ENCODE peak calls at places on chromosomes 6 and 20, in four cellular contexts. One of them, this sample, is unnamed.

GRCh38 chr6:155676346-155676745 is 220.7 kb upstream of the NOX3 start:
- DNase-seq in aorta: no peak
- DNase-seq in lung: no peak
- DNase-seq in cardiac muscle cell: no peak
- DNase-seq in this sample: no peak

GRCh38 chr6:96942676-96943075 is 18.1 kb downstream of the KLHL32 start:
- DNase-seq in aorta: no peak
- DNase-seq in lung: no peak
- DNase-seq in cardiac muscle cell: no peak
- DNase-seq in this sample: no peak

GRCh38 chr6:139597781-139598368 is 223.4 kb upstream of the CITED2 start:
- DNase-seq in aorta: peak
- DNase-seq in cardiac muscle cell: no peak
- DNase-seq in lung: peak
- DNase-seq in this sample: no peak

GRCh38 chr6:104537185-104537584 is 322.5 kb downstream of the HACE1 start:
- DNase-seq in aorta: no peak
- DNase-seq in cardiac muscle cell: no peak
- DNase-seq in lung: no peak
- DNase-seq in this sample: no peak

GRCh38 chr6:108914235-108915022 is 66.2 kb downstream of the ARMC2 start:
- DNase-seq in aorta: no peak
- DNase-seq in lung: no peak
- DNase-seq in cardiac muscle cell: no peak
- DNase-seq in this sample: no peak

GRCh38 chr6:1622220-1622841 is 12.6 kb downstream of the FOXC1 start:
- DNase-seq in cardiac muscle cell: no peak
- DNase-seq in aorta: peak
- DNase-seq in lung: no peak
- DNase-seq in this sample: no peak

GRCh38 chr6:30720738-30721197 is 616 bp downstream of the TUBB start:
- DNase-seq in aorta: peak
- DNase-seq in cardiac muscle cell: peak
- DNase-seq in lung: peak
- DNase-seq in this sample: peak

GRCh38 chr6:149176971-149177667 is 140.4 kb upstream of the TAB2 start:
- DNase-seq in aorta: no peak
- DNase-seq in cardiac muscle cell: no peak
- DNase-seq in lung: no peak
- DNase-seq in this sample: no peak

GRCh38 chr6:125469915-125470314 is 168.1 kb upstream of the HDDC2 start:
- DNase-seq in cardiac muscle cell: no peak
- DNase-seq in aorta: no peak
- DNase-seq in lung: no peak
- DNase-seq in this sample: no peak

GRCh38 chr6:99426454-99426762 is 1.3 kb upstream of the PNISR start:
- DNase-seq in lung: no peak
- DNase-seq in aorta: no peak
- DNase-seq in cardiac muscle cell: no peak
- DNase-seq in this sample: no peak

GRCh38 chr20:12203981-12204380 is 286.3 kb downstream of the BTBD3 start:
- DNase-seq in cardiac muscle cell: no peak
- DNase-seq in aorta: no peak
- DNase-seq in lung: no peak
- DNase-seq in this sample: no peak

GRCh38 chr20:11844691-11845090 is 73.0 kb upstream of the BTBD3 start:
- DNase-seq in aorta: no peak
- DNase-seq in cardiac muscle cell: no peak
- DNase-seq in lung: no peak
- DNase-seq in this sample: no peak

GRCh38 chr20:53138454-53139291 is 166.5 kb downstream of the TSHZ2 start:
- DNase-seq in aorta: no peak
- DNase-seq in cardiac muscle cell: no peak
- DNase-seq in lung: no peak
- DNase-seq in this sample: no peak

GRCh38 chr20:49344975-49345374 is 67.1 kb upstream of the ZNFX1 start:
- DNase-seq in cardiac muscle cell: no peak
- DNase-seq in aorta: peak
- DNase-seq in lung: peak
- DNase-seq in this sample: no peak

GRCh38 chr6:125153541-125154183 is at the start of gene TPD52L1:
- DNase-seq in aorta: peak
- DNase-seq in cardiac muscle cell: peak
- DNase-seq in lung: peak
- DNase-seq in this sample: no peak

GRCh38 chr20:57211949-57212889 is 54.2 kb downstream of the BMP7 start:
- DNase-seq in aorta: peak
- DNase-seq in lung: no peak
- DNase-seq in cardiac muscle cell: peak
- DNase-seq in this sample: no peak

GRCh38 chr20:48658505-48658904 is 169.3 kb downstream of the PREX1 start:
- DNase-seq in lung: no peak
- DNase-seq in cardiac muscle cell: no peak
- DNase-seq in aorta: no peak
- DNase-seq in this sample: no peak

GRCh38 chr20:18727032-18727508 is 86.5 kb upstream of the SCP2D1 start:
- DNase-seq in lung: no peak
- DNase-seq in cardiac muscle cell: no peak
- DNase-seq in aorta: no peak
- DNase-seq in this sample: no peak

GRCh38 chr6:131955876-131956275 is 4.7 kb upstream of the CCN2 start:
- DNase-seq in aorta: no peak
- DNase-seq in cardiac muscle cell: no peak
- DNase-seq in lung: no peak
- DNase-seq in this sample: no peak

GRCh38 chr20:23628402-23629016 is 9.2 kb downstream of the CST3 start:
- DNase-seq in aorta: no peak
- DNase-seq in lung: no peak
- DNase-seq in cardiac muscle cell: no peak
- DNase-seq in this sample: no peak

GRCh38 chr6:16677458-16677857 is 83.8 kb downstream of the ATXN1 start:
- DNase-seq in cardiac muscle cell: no peak
- DNase-seq in aorta: no peak
- DNase-seq in lung: no peak
- DNase-seq in this sample: no peak

GRCh38 chr20:38779247-38780097 is 26.0 kb upstream of the PPP1R16B start:
- DNase-seq in lung: no peak
- DNase-seq in aorta: no peak
- DNase-seq in cardiac muscle cell: peak
- DNase-seq in this sample: no peak

GRCh38 chr20:10739575-10739974 is 65.8 kb upstream of the JAG1 start:
- DNase-seq in lung: no peak
- DNase-seq in cardiac muscle cell: no peak
- DNase-seq in aorta: no peak
- DNase-seq in this sample: no peak

GRCh38 chr6:137589067-137589848 is 95.1 kb upstream of the OLIG3 start:
- DNase-seq in lung: no peak
- DNase-seq in aorta: no peak
- DNase-seq in cardiac muscle cell: peak
- DNase-seq in this sample: no peak

GRCh38 chr6:84870693-84871092 is 106.3 kb upstream of the TBX18 start:
- DNase-seq in aorta: no peak
- DNase-seq in lung: no peak
- DNase-seq in cardiac muscle cell: no peak
- DNase-seq in this sample: no peak

GRCh38 chr20:9241232-9241692 is 172.4 kb downstream of the PLCB4 start:
- DNase-seq in lung: no peak
- DNase-seq in cardiac muscle cell: no peak
- DNase-seq in aorta: no peak
- DNase-seq in this sample: no peak

GRCh38 chr6:106856227-106856874 is 118.2 kb downstream of the CD24 start:
- DNase-seq in lung: no peak
- DNase-seq in cardiac muscle cell: no peak
- DNase-seq in aorta: no peak
- DNase-seq in this sample: no peak

DNA sequence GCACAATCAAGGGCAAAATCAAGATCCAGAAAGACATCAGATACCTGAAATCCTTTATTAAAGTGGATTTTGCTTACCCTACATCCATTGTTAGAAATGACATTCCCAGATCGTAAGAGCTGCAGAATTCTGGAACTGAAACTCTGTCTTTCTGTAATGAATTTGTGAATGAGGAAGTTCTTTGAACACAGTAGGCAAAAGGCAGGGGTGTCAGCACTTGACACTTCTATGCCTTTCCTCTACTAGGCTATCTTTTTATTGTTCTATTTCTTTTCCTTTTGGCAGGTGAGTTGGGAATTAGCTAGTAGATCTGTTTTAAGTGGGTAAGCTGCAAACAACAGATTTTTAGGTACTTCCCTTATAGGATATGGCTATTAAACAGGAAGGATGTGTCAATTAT is 126.3 kb downstream of the CARMIL1 start:
- DNase-seq in aorta: no peak
- DNase-seq in lung: no peak
- DNase-seq in cardiac muscle cell: no peak
- DNase-seq in this sample: no peak
- H3K4me3 ChIP-seq in aorta: no peak
- H3K4me3 ChIP-seq in lung: no peak
- H3K4me3 ChIP-seq in cardiac muscle cell: no peak
- H3K4me3 ChIP-seq in this sample: no peak

DNA sequence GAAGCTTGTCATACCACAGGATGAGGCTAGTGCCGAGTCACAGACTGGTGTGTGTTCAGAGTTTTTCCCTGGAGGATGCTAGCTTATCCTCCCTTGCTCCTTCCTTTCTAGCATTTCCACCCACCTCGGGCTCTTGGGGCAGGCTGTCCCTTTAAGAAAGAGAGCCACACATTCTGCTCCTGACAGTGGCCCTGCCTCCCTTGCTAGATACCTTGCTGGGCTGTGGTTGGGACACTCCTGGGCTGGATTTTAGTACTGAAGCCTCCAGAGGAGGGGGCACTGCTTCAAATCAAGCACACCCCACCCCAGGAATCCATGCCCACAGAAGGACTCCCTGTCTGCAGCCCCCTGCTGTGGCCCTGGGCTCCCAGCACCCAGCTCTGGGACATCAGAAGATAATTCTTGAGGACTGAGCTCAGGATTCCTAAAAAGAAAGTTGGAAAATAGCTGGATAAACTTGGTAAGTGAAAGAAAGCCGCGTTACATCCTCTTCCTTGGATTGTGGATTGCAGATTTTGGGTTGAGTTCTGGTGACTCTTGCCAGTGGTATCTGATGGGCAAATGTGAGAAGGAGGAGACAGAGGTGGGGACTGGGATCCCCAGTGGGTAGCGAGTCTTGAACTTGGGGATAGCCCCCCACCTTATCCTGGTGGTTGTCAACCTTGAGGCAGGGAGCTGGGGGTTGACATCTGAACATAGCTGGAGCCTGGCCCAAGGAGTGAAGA is 29.0 kb downstream of the DAAM2 start:
- DNase-seq in lung: no peak
- DNase-seq in aorta: no peak
- DNase-seq in cardiac muscle cell: no peak
- DNase-seq in this sample: no peak
- H3K4me3 ChIP-seq in lung: no peak
- H3K4me3 ChIP-seq in aorta: no peak
- H3K4me3 ChIP-seq in cardiac muscle cell: no peak
- H3K4me3 ChIP-seq in this sample: peak

DNA sequence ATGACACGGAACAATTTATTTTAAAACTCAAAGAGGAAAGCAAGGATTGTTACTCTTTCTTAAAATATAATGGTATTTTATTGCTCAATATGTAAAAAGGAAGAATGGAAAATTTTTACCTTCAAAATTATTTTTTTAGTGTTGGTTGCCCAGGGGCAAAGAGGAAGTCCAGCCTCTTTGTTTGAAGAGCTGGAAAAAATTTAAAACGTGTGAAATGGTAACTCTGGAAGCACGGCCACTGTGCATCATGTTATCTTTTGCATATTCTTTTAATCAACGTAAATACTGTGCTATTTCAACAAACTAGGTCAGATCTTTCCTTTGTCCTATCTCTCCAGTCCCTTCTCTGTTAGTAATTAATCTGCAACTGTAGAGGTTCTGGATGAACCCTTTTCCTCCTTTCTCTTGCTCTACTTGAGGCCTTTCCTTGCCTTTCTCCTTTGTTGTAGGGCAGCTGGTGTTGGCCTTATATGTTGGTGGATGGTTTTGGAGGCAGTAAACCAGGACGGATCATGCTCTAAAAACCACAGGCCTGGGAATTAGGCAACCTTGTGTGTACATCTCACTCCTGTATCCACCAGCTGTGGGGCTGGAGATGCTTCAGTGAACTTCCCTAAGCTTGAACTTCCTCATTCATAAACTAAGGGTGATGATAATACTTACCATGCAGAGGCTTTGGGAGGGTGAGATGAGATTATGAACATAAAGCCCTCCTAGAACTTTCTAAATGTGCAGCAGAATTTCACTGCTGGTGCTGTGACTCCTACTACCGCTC is 143.3 kb downstream of the PRL start:
- DNase-seq in lung: no peak
- DNase-seq in aorta: no peak
- DNase-seq in cardiac muscle cell: no peak
- DNase-seq in this sample: no peak
- H3K4me3 ChIP-seq in lung: no peak
- H3K4me3 ChIP-seq in aorta: no peak
- H3K4me3 ChIP-seq in cardiac muscle cell: no peak
- H3K4me3 ChIP-seq in this sample: no peak

GRCh38 chr20:47356526-47357295 is at the start of gene ZMYND8:
- DNase-seq in aorta: peak
- DNase-seq in cardiac muscle cell: peak
- DNase-seq in lung: peak
- DNase-seq in this sample: peak

GRCh38 chr20:47354388-47354709 is 2.1 kb downstream of the ZMYND8 start:
- DNase-seq in cardiac muscle cell: no peak
- DNase-seq in aorta: no peak
- DNase-seq in lung: no peak
- DNase-seq in this sample: no peak

GRCh38 chr20:47354710-47355488 is 1.6 kb downstream of the ZMYND8 start:
- DNase-seq in lung: no peak
- DNase-seq in aorta: no peak
- DNase-seq in cardiac muscle cell: no peak
- DNase-seq in this sample: no peak

GRCh38 chr20:47356220-47356525 is 326 bp downstream of the ZMYND8 start:
- DNase-seq in aorta: no peak
- DNase-seq in lung: no peak
- DNase-seq in cardiac muscle cell: no peak
- DNase-seq in this sample: no peak

DNA sequence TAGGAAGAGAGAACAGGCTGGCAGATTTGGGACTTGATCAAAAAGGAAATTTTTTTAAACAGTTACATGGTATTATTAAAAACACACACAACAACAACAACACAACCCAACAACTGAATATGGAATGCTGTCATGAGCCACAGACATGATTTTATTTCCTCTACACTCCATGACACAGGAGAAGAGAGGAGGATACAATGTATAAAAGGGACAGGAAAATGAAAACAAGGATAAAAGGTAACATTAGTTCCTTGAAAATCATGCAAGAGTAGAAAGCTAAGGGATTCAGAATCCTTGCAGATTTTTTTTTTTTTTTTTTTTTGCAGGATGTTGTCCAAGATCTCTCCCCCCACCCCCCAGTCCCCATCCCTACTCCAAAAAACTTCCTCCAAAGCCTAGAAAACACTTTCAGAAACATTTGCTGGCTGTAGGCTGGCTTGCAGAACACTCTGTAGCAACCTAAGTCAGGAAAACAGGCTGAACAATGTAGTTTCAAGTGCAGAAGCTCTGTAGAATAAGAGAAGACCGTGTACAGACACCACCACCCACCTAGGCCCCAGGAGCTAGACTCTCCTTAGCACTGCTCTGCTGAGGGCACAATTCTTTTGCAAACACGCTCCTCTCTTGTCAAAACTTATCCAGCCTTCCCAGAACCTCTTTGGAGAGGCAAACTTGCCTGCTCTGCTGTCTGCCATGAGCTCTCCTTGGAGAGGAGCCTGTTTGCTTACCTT is 845 bp downstream of the ZMYND8 start:
- DNase-seq in aorta: no peak
- DNase-seq in lung: no peak
- DNase-seq in cardiac muscle cell: no peak
- DNase-seq in this sample: no peak
- H3K4me3 ChIP-seq in aorta: no peak
- H3K4me3 ChIP-seq in lung: no peak
- H3K4me3 ChIP-seq in cardiac muscle cell: peak
- H3K4me3 ChIP-seq in this sample: peak